ENCODE peak calls at places on chromosomes 11 and 22, in six cellular contexts. R, N, V, X, Z and K are unnamed samples. For H3K9me3, the result is how much of the 10 kb centered on the place peaks cover.

GRCh38 chr22:39183991-39184585 is 31.6 kb upstream of the CBX7 start:
- DNase-seq in N (no peak), V (no peak), Z (no peak), X (peak), R (peak), K (no peak)

GRCh38 chr11:105236631-105237030 is 97.1 kb upstream of the CARD18 start:
- DNase-seq in V (no peak), N (no peak), R (no peak), X (peak), Z (no peak), K (no peak)

GRCh38 chr11:14904745-14905103 is 12.7 kb upstream of the CYP2R1 start:
- DNase-seq in X (peak), R (peak), V (peak), N (peak), Z (peak), K (peak)

GRCh38 chr11:73048446-73048845 is 93.7 kb downstream of the FCHSD2 start:
- DNase-seq in Z (no peak), X (no peak), V (no peak), R (no peak), N (no peak), K (no peak)

GRCh38 chr11:124277207-124277606 is 21.0 kb downstream of the OR8G5 start:
- DNase-seq in Z (no peak), N (no peak), R (no peak), V (no peak), X (no peak), K (no peak)

GRCh38 chr11:129814244-129814992 is 1.2 kb upstream of the TMEM45B start:
- DNase-seq in V (no peak), X (no peak), Z (no peak), N (no peak), R (peak), K (peak)

GRCh38 chr11:64003807-64004589 is 17.8 kb downstream of the OTUB1 start:
- DNase-seq in R (no peak), N (no peak), Z (no peak), V (no peak), X (no peak), K (no peak)

GRCh38 chr11:123107945-123108344 is 46.0 kb upstream of the HSPA8 start:
- DNase-seq in Z (no peak), V (no peak), R (no peak), X (no peak), N (no peak), K (no peak)

GRCh38 chr11:119052163-119052814 is 4.7 kb downstream of the HYOU1 start:
- DNase-seq in N (no peak), Z (no peak), X (no peak), R (no peak), V (no peak), K (no peak)

GRCh38 chr11:23123766-23124165 is 263.5 kb upstream of the CCDC179 start:
- DNase-seq in X (peak), Z (no peak), N (no peak), R (no peak), V (no peak), K (no peak)

GRCh38 chr11:114080219-114080618 is 20.7 kb downstream of the ZBTB16 start:
- DNase-seq in V (no peak), N (no peak), X (peak), R (no peak), Z (no peak), K (no peak)

GRCh38 chr11:58914821-58915543 is 24.3 kb upstream of the GLYATL1 start:
- DNase-seq in N (no peak), X (no peak), Z (no peak), V (no peak), R (no peak), K (no peak)

GRCh38 chr11:118996926-118997626 is 862 bp upstream of the CENATAC start:
- DNase-seq in R (no peak), V (no peak), Z (no peak), N (no peak), X (no peak), K (no peak)

GRCh38 chr11:70880416-70880815 is 372.0 kb downstream of the SHANK2 start:
- DNase-seq in R (no peak), V (no peak), X (no peak), Z (no peak), N (no peak), K (no peak)

GRCh38 chr11:115222863-115223530 is 281.2 kb downstream of the CADM1 start:
- DNase-seq in X (no peak), V (no peak), N (no peak), R (no peak), Z (no peak), K (no peak)

GRCh38 chr22:20964799-20965103 is 2.3 kb upstream of the AIFM3 start:
- DNase-seq in R (no peak), Z (no peak), X (no peak), V (no peak), N (no peak), K (no peak)

GRCh38 chr11:120626791-120627190 is 115.2 kb downstream of the GRIK4 start:
- DNase-seq in Z (no peak), X (no peak), N (no peak), V (no peak), R (no peak), K (no peak)

GRCh38 chr22:17118342-17118741 is 2.8 kb downstream of the TMEM121B start:
- DNase-seq in R (no peak), V (no peak), N (no peak), X (no peak), Z (no peak), K (no peak)

GRCh38 chr11:25453471-25453870 is 878.5 kb upstream of the ANO3 start:
- DNase-seq in R (no peak), X (no peak), N (no peak), Z (no peak), V (no peak), K (no peak)

GRCh38 chr11:134282121-134283045 is 6.2 kb downstream of the GLB1L3 start:
- DNase-seq in X (no peak), Z (no peak), V (no peak), N (no peak), R (no peak), K (no peak)

DNA sequence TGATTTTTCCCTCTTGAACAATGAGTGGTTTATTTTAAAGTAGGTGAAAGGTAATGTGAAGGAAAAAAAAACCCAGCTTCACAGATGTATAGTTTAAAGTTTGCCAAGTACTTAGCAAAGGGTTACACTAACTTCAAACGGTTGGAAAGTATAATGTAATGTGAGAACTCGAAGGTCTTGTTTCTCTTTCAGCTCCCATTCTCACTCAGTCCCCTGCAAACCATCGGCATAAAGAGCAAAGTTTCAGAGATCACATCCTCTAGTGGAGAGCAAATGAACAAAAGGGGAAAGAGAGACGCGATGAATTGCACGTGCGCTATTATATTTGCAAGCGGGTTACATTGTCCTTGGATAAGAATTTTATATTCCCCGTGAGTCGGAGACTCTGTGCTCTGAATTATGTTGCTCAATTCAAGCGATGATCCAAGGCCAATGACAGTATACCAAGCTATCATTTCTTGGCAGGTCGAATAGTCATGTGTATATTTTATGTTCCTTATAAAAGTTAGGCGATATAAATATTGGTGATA is 37.6 kb upstream of the BIRC3 start:
- DNase-seq in V (no peak), X (peak), R (no peak), N (no peak), Z (peak), K (peak)
- H3K27ac ChIP-seq in V (peak), X (no peak), R (no peak), N (no peak), Z (peak), K (no peak)

GRCh38 chr11:87012089-87012488 is 25.6 kb upstream of the TMEM135 start:
- DNase-seq in R (no peak), Z (no peak), X (no peak), N (no peak), V (no peak), K (no peak)
- H3K9me3 ChIP-seq in R (under half), Z (under half), X (under half), N (under half), V (under half), K (under half)

DNA sequence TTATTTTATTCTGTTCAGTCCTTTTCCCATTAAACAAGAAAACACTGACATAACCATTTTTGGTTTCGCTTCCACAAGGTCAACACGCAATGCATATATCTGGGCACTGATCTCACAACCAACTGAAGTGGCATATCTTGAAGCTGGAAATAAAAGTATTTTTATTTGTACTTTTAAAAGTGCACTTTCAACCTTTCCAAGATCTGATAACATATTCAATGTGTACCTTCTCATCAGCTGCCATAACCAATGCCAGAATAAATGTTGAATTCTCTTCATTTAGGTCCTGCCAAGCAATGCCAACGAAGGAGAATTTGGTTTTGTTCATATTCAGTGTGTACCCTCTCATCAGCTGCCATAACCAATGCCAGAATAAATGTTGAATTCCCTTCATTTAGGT is 148.9 kb upstream of the CEP126 start:
- DNase-seq in R (no peak), N (no peak), Z (no peak), V (no peak), X (no peak), K (no peak)
- H3K27ac ChIP-seq in R (no peak), N (no peak), Z (no peak), V (no peak), X (no peak), K (no peak)

DNA sequence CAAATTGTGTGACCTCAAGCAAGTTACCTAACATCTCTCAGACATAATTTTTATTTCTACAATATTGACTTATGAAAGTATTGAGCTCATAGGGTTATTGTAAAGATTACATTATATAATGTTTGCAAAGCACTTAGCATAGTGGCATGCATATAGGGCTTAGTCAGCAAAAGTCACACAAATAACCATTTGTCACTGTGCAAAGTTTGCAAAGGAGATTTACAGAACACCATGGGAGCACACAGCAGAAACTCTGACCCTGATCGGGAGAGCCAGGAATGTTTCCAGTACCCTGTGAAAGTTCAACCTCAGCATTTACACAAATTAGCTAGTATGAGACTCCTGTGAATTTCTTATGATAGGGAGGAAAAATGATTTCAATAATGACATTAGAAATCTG is 804.6 kb upstream of the RAG2 start:
- DNase-seq in R (no peak), Z (no peak), V (no peak), N (no peak), X (no peak), K (no peak)
- H3K9me3 ChIP-seq in R (under half), Z (under half), V (under half), N (under half), X (under half), K (under half)

DNA sequence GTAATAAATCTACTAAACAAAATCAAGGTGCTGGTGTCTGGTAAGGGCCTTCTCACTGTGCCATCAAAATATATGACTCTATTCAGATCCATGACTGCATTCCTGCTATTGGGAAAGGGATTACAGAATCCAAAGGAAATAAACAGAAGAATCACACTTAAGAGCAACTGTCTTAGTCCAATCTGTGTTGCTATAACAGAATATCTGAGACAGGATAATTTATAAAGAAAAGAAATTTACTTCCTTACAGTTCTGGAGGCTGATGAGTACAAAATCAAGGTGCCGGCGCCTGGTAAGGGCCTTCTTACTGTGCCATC is 51.4 kb downstream of the ALG9 start:
- DNase-seq in R (no peak), X (no peak), V (no peak), N (no peak), Z (no peak), K (no peak)
- H3K27ac ChIP-seq in R (no peak), X (peak), V (no peak), N (peak), Z (peak), K (no peak)

GRCh38 chr22:19330865-19331418 is 39.4 kb upstream of the CLTCL1 start:
- DNase-seq in V (no peak), X (no peak), Z (no peak), N (no peak), R (no peak), K (no peak)
- H3K9me3 ChIP-seq in V (under half), X (under half), Z (under half), N (under half), R (under half), K (under half)

GRCh38 chr22:25027552-25027951 is 75.0 kb downstream of the KIAA1671 start:
- DNase-seq in Z (no peak), N (no peak), R (no peak), V (no peak), X (no peak), K (no peak)
- H3K27ac ChIP-seq in Z (no peak), N (no peak), R (no peak), V (peak), X (no peak), K (no peak)

GRCh38 chr11:94813436-94813720 is 45.2 kb downstream of the AMOTL1 start:
- DNase-seq in X (no peak), V (no peak), Z (no peak), R (no peak), N (no peak), K (no peak)

GRCh38 chr11:94820480-94820879 is 52.3 kb downstream of the AMOTL1 start:
- DNase-seq in V (no peak), Z (no peak), R (no peak), N (no peak), X (no peak), K (no peak)

GRCh38 chr11:94821439-94821838 is 53.3 kb downstream of the AMOTL1 start:
- DNase-seq in Z (no peak), V (no peak), R (no peak), X (no peak), N (no peak), K (no peak)

GRCh38 chr11:94814238-94814976 is 46.3 kb downstream of the AMOTL1 start:
- DNase-seq in V (no peak), N (no peak), X (no peak), R (no peak), Z (peak), K (no peak)

GRCh38 chr11:94815705-94816344 is 47.7 kb downstream of the AMOTL1 start:
- DNase-seq in N (peak), R (no peak), V (no peak), Z (no peak), X (no peak), K (no peak)
- H3K9me3 ChIP-seq in N (under half), R (under half), V (under half), Z (under half), X (under half), K (under half)

GRCh38 chr11:66121453-66121852 is 51.4 kb downstream of the PACS1 start:
- DNase-seq in X (no peak), R (no peak), Z (no peak), N (no peak), V (no peak), K (no peak)

GRCh38 chr11:66123902-66124301 is 53.8 kb downstream of the PACS1 start:
- DNase-seq in X (no peak), V (no peak), N (no peak), Z (no peak), R (no peak), K (no peak)

GRCh38 chr11:66126808-66127555 is 56.9 kb downstream of the PACS1 start:
- DNase-seq in R (peak), X (peak), N (no peak), Z (peak), V (no peak), K (peak)

GRCh38 chr11:66124564-66124963 is 54.5 kb downstream of the PACS1 start:
- DNase-seq in V (no peak), Z (no peak), N (no peak), X (peak), R (no peak), K (no peak)

GRCh38 chr11:66126064-66126463 is 56.0 kb downstream of the PACS1 start:
- DNase-seq in Z (no peak), R (no peak), V (no peak), N (no peak), X (no peak), K (peak)
- H3K27ac ChIP-seq in Z (peak), R (no peak), V (peak), N (no peak), X (no peak), K (peak)